ENCODE peak calls at places on chromosome 4, in ten cellular contexts. J is tibial nerve, A is uterus, R is IMR-90, D is adrenal gland, C is breast epithelium, Q is K562, X is sigmoid colon, H is right lobe of liver, L is gastrocnemius medialis. G is an unnamed sample. For H3K4me1, the result is how much of the 10 kb centered on the place peaks cover.

GRCh38 chr4:188245651-188246050 is 106.4 kb downstream of the TRIML1 start:
- DNase-seq in C (no peak), Q (no peak), J (no peak), L (no peak), D (no peak), A (no peak), R (no peak), H (no peak), X (no peak), G (no peak)

GRCh38 chr4:95507147-95507546 is 41.6 kb downstream of the UNC5C start:
- DNase-seq in C (no peak), R (no peak), Q (no peak), H (no peak), L (no peak), D (no peak), X (no peak), J (no peak), A (no peak), G (no peak)

GRCh38 chr4:8306511-8307021 is 37.0 kb downstream of the HTRA3 start:
- DNase-seq in X (peak), J (no peak), L (no peak), R (no peak), C (no peak), H (peak), Q (no peak), D (no peak), A (peak), G (peak)

GRCh38 chr4:181821039-181822004 is 421.9 kb upstream of the TENM3 start:
- DNase-seq in Q (no peak), H (no peak), A (no peak), C (no peak), L (no peak), R (peak), X (no peak), D (no peak), J (no peak), G (no peak)

GRCh38 chr4:104451573-104451972 is 43.1 kb downstream of the CXXC4 start:
- DNase-seq in J (no peak), D (no peak), A (no peak), H (no peak), X (no peak), C (no peak), R (no peak), Q (no peak), L (no peak), G (no peak)

GRCh38 chr4:20868108-20868507 is 167.8 kb downstream of the PACRGL start:
- DNase-seq in L (no peak), C (no peak), Q (no peak), J (no peak), H (no peak), R (no peak), D (no peak), A (no peak), X (no peak), G (no peak)

GRCh38 chr4:76250962-76251361 is 559 bp upstream of the FAM47E start:
- DNase-seq in R (no peak), C (no peak), L (no peak), A (no peak), D (no peak), H (no peak), J (no peak), Q (no peak), X (no peak), G (no peak)

GRCh38 chr4:2284934-2285664 is 23.2 kb upstream of the MXD4 start:
- DNase-seq in A (no peak), X (peak), D (peak), H (peak), J (no peak), C (no peak), Q (no peak), L (no peak), R (peak), G (peak)

GRCh38 chr4:60452259-60452658 is 747.9 kb upstream of the ADGRL3 start:
- DNase-seq in H (no peak), Q (no peak), C (no peak), J (no peak), D (no peak), R (no peak), X (no peak), A (no peak), L (no peak), G (no peak)

GRCh38 chr4:45482346-45482745 is 641.5 kb downstream of the GABRG1 start:
- DNase-seq in L (no peak), D (no peak), X (no peak), Q (no peak), C (no peak), R (no peak), A (no peak), H (no peak), J (no peak), G (no peak)

GRCh38 chr4:18914182-18914581 is 892.6 kb upstream of the LCORL start:
- DNase-seq in D (no peak), C (no peak), J (no peak), A (no peak), Q (no peak), X (no peak), R (no peak), L (no peak), H (no peak), G (no peak)
- H3K4me1 ChIP-seq in D (under half), C (under half), J (under half), A (under half), Q (under half), X (under half), R (under half), L (under half), H (under half), G (under half)

DNA sequence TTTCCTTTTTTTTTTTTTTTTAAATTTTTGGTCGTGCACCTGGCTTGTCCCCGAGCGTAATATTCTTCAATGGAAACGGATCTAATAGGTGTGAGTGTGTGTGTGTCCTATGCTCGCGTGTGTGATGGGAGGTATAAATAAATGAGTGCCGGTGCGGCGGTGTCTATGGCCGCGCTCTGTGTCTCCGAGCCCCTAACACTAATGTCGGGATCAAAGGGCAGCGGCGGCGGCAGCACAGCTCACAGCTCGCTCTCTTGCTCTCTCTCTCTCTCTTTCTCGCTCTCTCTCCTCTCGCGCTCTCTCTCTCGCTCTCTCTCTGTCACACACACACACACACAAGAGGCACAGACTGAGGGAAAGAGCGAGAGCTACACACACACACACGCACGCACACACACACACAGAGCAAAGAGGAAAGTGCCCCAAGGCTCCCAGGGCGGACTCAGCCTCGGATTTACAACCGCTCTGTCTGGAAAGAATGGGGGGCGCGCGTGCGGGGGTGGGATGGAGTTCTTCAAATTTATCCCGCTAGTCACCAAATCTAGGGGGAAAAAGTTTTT is at the start of gene ZNF827:
- DNase-seq in A (peak), C (peak), D (peak), R (peak), J (peak), H (peak), L (peak), X (peak), Q (no peak), G (peak)
- TF ChIP-seq POLR2A in A (no peak), C (no peak), D (peak), R (no peak), J (no peak), H (no peak), L (peak), X (no peak), Q (no peak), G (peak)

DNA sequence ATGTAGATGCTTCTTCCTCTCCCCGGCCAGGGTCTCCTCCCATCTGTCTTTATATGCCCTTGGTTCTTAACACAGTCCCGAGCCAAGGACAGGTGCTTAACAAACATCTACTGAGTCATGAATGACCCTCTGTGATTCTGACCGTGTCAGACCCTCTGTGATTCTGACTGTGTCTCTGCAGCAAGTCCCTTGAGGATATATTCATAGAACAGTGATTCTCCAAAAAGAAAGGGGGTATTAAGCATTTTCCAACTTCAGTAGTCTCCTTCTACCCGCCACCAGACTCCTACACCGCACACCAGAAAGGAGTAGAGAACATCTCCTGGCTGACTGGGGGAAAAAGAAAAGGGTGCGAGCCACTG is 13.6 kb downstream of the ACSL1 start:
- DNase-seq in R (no peak), C (no peak), Q (no peak), X (no peak), D (no peak), H (no peak), J (no peak), L (no peak), A (no peak), G (no peak)
- H3K4me1 ChIP-seq in R (under half), C (under half), Q (under half), X (under half), D (under half), H (half or more), J (under half), L (half or more), A (under half), G (half or more)

GRCh38 chr4:169437299-169438047 is 166.7 kb upstream of the SH3RF1 start:
- DNase-seq in X (no peak), D (no peak), Q (no peak), A (no peak), J (no peak), L (no peak), R (no peak), C (no peak), H (no peak), G (no peak)
- TF ChIP-seq POLR2A in X (no peak), D (no peak), Q (no peak), A (no peak), J (no peak), L (no peak), R (no peak), C (no peak), H (no peak), G (no peak)

DNA sequence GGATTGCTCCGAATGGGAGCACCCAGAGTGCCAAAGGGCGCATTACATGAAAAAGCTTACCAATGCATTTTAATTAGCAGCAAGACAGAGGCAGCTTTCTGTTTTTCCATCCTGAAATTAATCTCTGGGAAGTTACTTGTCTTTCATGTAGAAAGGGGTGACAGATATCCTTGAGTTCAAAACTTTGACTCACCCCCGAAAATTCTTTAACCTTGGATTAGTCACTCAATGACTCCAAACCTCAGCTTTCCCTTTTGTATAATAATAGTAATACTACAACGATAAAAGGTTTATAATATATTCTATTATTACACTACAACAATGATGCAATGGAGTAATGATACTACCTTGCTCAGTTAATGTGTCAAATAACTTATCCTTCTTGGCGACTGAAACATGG is 126.3 kb downstream of the ADAMTS3 start:
- DNase-seq in D (no peak), H (no peak), X (no peak), C (no peak), L (no peak), A (no peak), Q (no peak), J (no peak), R (no peak), G (no peak)
- H3K4me1 ChIP-seq in D (under half), H (under half), X (under half), C (under half), L (under half), A (under half), Q (under half), J (under half), R (under half), G (under half)

GRCh38 chr4:139083533-139084424 is 68.2 kb downstream of the NOCT start:
- DNase-seq in X (peak), L (peak), C (peak), R (peak), J (peak), H (peak), A (peak), Q (peak), D (peak), G (peak)
- TF ChIP-seq POLR2A in X (peak), L (peak), C (no peak), R (peak), J (no peak), H (peak), A (no peak), Q (peak), D (peak), G (peak)

GRCh38 chr4:83259586-83259985 is 25.0 kb downstream of the COQ2 start:
- DNase-seq in Q (no peak), C (no peak), H (no peak), A (no peak), R (no peak), D (no peak), X (no peak), L (no peak), J (no peak), G (no peak)
- H3K4me1 ChIP-seq in Q (under half), C (under half), H (under half), A (under half), R (under half), D (under half), X (under half), L (under half), J (under half), G (under half)

DNA sequence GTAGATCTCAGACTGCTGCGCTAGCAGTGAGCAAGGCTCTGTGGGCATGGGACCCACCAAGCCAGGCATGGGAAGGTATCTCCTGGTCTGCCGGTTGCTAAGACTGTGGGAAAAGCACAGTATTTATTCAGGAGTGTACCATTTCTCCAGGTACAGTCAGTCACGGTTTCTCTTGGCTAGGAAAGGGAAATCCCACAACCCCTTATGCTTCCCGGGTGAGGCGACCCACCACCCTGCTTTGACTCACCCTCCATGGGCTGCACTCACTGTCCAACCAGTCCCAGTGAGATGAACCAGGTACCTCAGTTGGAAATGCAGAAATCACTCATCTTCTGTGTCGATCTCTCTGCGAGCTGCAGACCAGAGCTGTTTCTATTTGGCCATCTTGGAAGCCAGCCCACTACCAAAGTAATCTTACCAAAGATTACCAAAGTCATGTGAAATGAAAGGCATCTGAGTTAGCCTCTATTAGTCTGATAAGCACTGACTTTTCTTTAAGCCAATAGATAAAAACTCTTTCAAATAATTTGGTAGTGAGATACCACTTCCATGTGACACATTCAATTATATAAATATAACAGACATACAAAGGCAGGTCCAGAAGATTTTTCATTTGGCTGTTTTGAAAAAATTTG is 8.5 kb upstream of the HTN1 start:
- DNase-seq in H (no peak), X (no peak), L (no peak), C (no peak), J (no peak), Q (no peak), D (no peak), R (no peak), A (no peak), G (no peak)
- TF ChIP-seq POLR2A in H (no peak), X (no peak), L (no peak), C (no peak), J (no peak), Q (no peak), D (no peak), R (no peak), A (no peak), G (no peak)

DNA sequence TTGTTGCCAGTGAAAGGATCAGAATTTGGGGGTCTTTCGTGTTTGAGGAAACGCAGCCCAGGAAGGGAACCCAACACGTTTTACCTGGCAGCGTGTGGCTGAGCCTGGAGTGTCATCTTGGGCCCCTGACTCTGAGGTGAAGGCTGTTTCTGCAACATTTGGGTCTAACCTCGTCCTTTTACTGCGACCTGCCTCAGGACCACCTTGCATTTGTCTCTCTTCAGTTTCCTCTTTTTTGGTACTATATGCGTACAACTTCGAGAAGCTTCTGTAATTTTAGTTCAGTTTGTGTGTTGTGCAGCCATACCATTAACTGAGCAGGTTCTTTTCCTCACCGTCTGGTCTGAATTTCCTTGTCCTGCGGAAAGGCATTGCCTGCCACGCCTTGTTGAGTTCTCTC is 61.5 kb downstream of the TMEM131L start:
- DNase-seq in X (no peak), Q (no peak), A (no peak), D (no peak), R (no peak), J (no peak), L (no peak), C (no peak), H (no peak), G (no peak)
- H3K4me1 ChIP-seq in X (half or more), Q (under half), A (under half), D (under half), R (under half), J (under half), L (half or more), C (under half), H (under half), G (under half)

G was measured in upper lobe of left lung.